ENCODE peak calls at places on chromosomes 12 and 14, in five cellular contexts. S is cardiac fibroblast, P is OCI-LY7, F is GM06990, V is tibial artery. H is an unnamed sample.

GRCh38 chr12:132597333-132598283 is 12.8 kb downstream of the LRCOL1 start:
- DNase-seq in S (peak; percentile 59), P (peak; percentile 31), F (no peak), V (no peak), H (peak; percentile 65)

GRCh38 chr14:46063872-46064271 is 587.7 kb downstream of the RPL10L start:
- DNase-seq in S (no peak), P (no peak), F (no peak), V (no peak), H (peak; percentile 11)

GRCh38 chr12:112900298-112901145 is 6.2 kb upstream of the OAS1 start:
- DNase-seq in S (peak; percentile 56), P (peak; percentile 79), F (peak; percentile 29), V (peak; percentile 40), H (peak; percentile 69)

GRCh38 chr12:51186465-51186864 is 13.5 kb upstream of the TFCP2 start:
- DNase-seq in S (no peak), P (peak; percentile 60), F (no peak), V (no peak), H (no peak)

GRCh38 chr12:56307221-56307965 is 7.3 kb upstream of the CS start:
- DNase-seq in S (no peak), P (no peak), F (no peak), V (no peak), H (no peak)

GRCh38 chr12:56581418-56582145 is 48.5 kb downstream of the BAZ2A start:
- DNase-seq in S (peak; percentile 34), P (no peak), F (no peak), V (no peak), H (peak; percentile 40)

GRCh38 chr12:49043856-49044258 is 16.7 kb downstream of the KMT2D start:
- DNase-seq in S (peak; percentile 65), P (peak; percentile 70), F (no peak), V (no peak), H (peak; percentile 71)

GRCh38 chr14:36619131-36619530 is 36.7 kb upstream of the NKX2-8 start:
- DNase-seq in S (no peak), P (no peak), F (no peak), V (no peak), H (no peak)

GRCh38 chr14:95562892-95563685 is 28.2 kb downstream of the GLRX5 start:
- DNase-seq in S (no peak), P (no peak), F (no peak), V (no peak), H (peak; percentile 69)

GRCh38 chr14:104436047-104436531 is 143.5 kb upstream of the C14orf180 start:
- DNase-seq in S (peak; percentile 9), P (no peak), F (no peak), V (peak; percentile 56), H (peak; percentile 66)

GRCh38 chr14:104439625-104440024 is 139.9 kb upstream of the C14orf180 start:
- DNase-seq in S (no peak), P (no peak), F (no peak), V (no peak), H (no peak)

GRCh38 chr14:104436741-104437701 is 142.5 kb upstream of the C14orf180 start:
- DNase-seq in S (no peak), P (no peak), F (no peak), V (no peak), H (no peak)

GRCh38 chr14:104438166-104438887 is 141.2 kb upstream of the C14orf180 start:
- DNase-seq in S (no peak), P (no peak), F (no peak), V (no peak), H (no peak)

GRCh38 chr14:104437703-104438102 is 141.9 kb upstream of the C14orf180 start:
- DNase-seq in S (no peak), P (no peak), F (no peak), V (no peak), H (no peak)
- H3K4me3 ChIP-seq in S (no peak overlapping the region), P (no peak overlapping the region), F (no peak overlapping the region), V (no peak overlapping the region), H (no peak overlapping the region)

GRCh38 chr14:51242545-51243490 is 2.8 kb downstream of the TMX1 start:
- DNase-seq in S (no peak), P (peak; percentile 45), F (no peak), V (no peak), H (no peak)

GRCh38 chr14:51236314-51236713 is 3.7 kb upstream of the TMX1 start:
- DNase-seq in S (peak; percentile 55), P (no peak), F (no peak), V (no peak), H (peak; percentile 54)

GRCh38 chr14:51240804-51241380 is 845 bp downstream of the TMX1 start:
- DNase-seq in S (no peak), P (no peak), F (no peak), V (no peak), H (no peak)

GRCh38 chr14:51244591-51244990 is 4.5 kb downstream of the TMX1 start:
- DNase-seq in S (no peak), P (no peak), F (no peak), V (no peak), H (no peak)

GRCh38 chr14:51239813-51240803 is at the start of gene TMX1:
- DNase-seq in S (peak; percentile 99), P (peak; percentile 97), F (peak; percentile 96), V (peak; percentile 96), H (peak; percentile 99)
- TF ChIP-seq CTCF in S (no peak), P (peak; percentile 37), F (peak; percentile 10), V (no peak), H (peak; percentile 29)

GRCh38 chr12:69688496-69689427 is 10.3 kb downstream of the BEST3 start:
- DNase-seq in S (peak; percentile 94), P (no peak), F (peak; percentile 3), V (peak; percentile 52), H (peak; percentile 95)
- H3K4me3 ChIP-seq in S (no peak overlapping the region), P (no peak overlapping the region), F (no peak overlapping the region), V (no peak overlapping the region), H (no peak overlapping the region)

GRCh38 chr14:103188691-103189480 is 65.6 kb downstream of the TNFAIP2 start:
- DNase-seq in S (no peak), P (no peak), F (peak; percentile 38), V (no peak), H (no peak)
- TF ChIP-seq CTCF in S (peak; percentile 4), P (no peak), F (no peak), V (peak; percentile 10), H (no peak)

DNA sequence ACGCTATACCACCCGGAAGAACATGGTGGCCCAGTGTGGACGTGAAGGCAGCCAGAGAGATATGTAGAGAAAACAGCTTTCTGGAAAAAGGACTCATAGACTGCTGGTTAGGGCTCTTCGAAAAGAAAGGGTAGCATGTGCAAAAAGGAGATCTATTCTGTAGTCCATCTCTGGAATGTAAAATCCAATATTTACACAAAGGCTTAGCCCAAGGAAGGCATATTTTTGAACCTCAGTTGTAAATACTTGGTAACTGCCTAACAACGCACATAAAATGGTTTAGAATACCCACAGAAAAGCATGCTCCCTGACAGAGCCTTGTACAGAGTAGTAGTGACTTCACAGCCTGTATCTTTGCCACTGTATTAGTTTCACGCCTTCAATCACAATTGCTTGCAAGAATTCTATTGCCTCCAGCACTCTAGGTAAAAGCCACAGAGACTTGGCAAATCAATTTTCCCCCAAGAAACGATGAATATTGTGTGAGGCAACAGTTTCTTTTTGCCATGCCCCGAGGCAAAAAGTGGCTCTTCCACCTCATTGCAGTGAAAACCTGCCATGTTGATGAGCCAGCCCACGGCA is 59.2 kb downstream of the TRIM9 start:
- DNase-seq in S (no peak), P (no peak), F (no peak), V (no peak), H (no peak)
- H3K4me3 ChIP-seq in S (no peak overlapping the region), P (no peak overlapping the region), F (no peak overlapping the region), V (no peak overlapping the region), H (no peak overlapping the region)

DNA sequence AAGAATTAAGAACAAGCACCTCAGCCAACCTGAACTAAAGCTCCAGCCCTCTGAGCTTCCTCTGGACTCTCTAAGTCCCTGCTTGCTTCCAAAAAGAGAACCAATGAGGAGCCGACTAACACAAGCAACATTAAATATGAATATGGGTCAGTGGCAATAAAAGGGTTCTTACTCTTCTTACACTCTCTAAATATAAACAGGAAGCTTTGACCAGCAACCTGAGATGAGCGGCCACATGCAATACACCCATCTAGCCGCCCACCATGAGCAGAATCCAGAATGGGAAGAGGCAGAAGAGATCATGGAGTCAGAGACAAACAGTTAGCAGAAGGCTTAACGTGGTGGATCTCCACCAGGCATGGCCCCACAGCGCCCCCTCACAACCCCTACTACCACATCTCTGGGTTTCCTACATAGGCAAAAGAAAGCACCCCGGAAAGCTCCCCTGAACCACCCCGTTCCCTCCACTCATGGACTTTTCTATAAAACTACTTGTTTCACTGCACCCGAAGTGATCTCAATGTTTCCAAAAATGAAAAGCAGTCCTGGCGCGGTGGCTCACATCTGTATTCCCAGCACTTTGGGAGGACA is 59.4 kb downstream of the TTC7B start:
- DNase-seq in S (no peak), P (peak; percentile 14), F (no peak), V (no peak), H (no peak)
- TF ChIP-seq CTCF in S (peak; percentile 6), P (peak; percentile 35), F (peak; percentile 20), V (no peak), H (peak; percentile 13)

GRCh38 chr12:5456906-5457305 is 25.0 kb downstream of the NTF3 start:
- DNase-seq in S (peak; percentile 69), P (peak; percentile 83), F (no peak), V (no peak), H (peak; percentile 78)
- H3K4me3 ChIP-seq in S (no peak overlapping the region), P (peak overlapping the region; percentile 57), F (no peak overlapping the region), V (peak overlapping the region; percentile 1), H (no peak overlapping the region)

DNA sequence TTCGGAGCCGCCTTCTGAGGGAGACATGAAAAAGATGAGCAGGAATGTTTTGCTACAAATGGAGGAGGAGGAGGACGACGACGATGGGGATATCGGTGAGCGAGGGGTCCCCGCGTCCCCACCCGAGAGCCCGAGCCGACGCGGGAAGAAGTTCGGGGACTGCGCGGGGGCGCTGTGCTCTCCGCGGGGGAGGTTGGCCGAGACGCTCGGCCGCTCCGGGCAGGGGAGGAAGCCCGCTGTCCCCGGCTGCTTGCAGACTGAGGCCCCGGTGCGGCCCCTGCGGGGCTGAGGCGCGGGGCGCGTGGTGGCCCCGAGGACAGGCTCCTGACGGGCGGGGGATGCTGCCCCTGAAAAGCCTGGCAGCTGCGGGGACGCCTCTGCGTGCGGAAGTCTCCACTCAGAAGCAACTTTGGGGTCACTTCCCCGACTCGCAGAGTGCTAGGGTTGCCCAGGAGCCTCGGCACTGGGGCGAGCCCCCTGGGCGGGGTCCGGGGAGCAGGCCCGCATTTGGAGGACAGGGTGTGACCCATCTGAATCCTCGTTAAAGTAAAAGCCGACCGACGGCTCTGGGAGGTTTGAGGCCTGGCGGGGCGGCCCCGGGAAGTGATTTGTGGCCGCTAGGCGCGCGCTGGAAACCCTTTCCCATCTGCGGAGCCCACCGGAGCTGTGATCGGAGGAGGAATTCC is 545 bp downstream of the ANO6 start:
- DNase-seq in S (peak; percentile 65), P (peak; percentile 70), F (peak; percentile 79), V (peak; percentile 50), H (peak; percentile 57)
- TF ChIP-seq CTCF in S (peak; percentile 44), P (peak; percentile 57), F (peak; percentile 42), V (peak; percentile 39), H (peak; percentile 61)

H was measured in choroid plexus epithelial cell.